ENCODE peak calls at places on chromosome 17, in six cellular contexts. One of them, this sample, is unnamed.

GRCh38 chr17:27559506-27559931 is 71.5 kb upstream of the LGALS9 start:
- DNase-seq in K562: no peak
- DNase-seq in H1: no peak
- DNase-seq in GM12878: no peak
- DNase-seq in HepG2: peak; percentile 62
- DNase-seq in SK-N-SH: peak; percentile 54
- DNase-seq in this sample: no peak

GRCh38 chr17:324151-324571 is 28.4 kb downstream of the RPH3AL start:
- DNase-seq in K562: no peak
- DNase-seq in H1: peak; percentile 35
- DNase-seq in GM12878: no peak
- DNase-seq in HepG2: no peak
- DNase-seq in SK-N-SH: no peak
- DNase-seq in this sample: no peak

GRCh38 chr17:48617515-48618365 is 2.6 kb upstream of the HOXB8 start:
- DNase-seq in K562: no peak
- DNase-seq in H1: no peak
- DNase-seq in GM12878: no peak
- DNase-seq in HepG2: no peak
- DNase-seq in SK-N-SH: no peak
- DNase-seq in this sample: no peak

GRCh38 chr17:7650509-7651096 is at the start of gene ATP1B2:
- DNase-seq in K562: peak; percentile 97
- DNase-seq in H1: peak; percentile 90
- DNase-seq in GM12878: no peak
- DNase-seq in HepG2: peak; percentile 67
- DNase-seq in SK-N-SH: peak; percentile 95
- DNase-seq in this sample: no peak

GRCh38 chr17:54172096-54172495 is 349.4 kb downstream of the KIF2B start:
- DNase-seq in K562: no peak
- DNase-seq in H1: no peak
- DNase-seq in GM12878: no peak
- DNase-seq in HepG2: no peak
- DNase-seq in SK-N-SH: no peak
- DNase-seq in this sample: no peak

GRCh38 chr17:31803494-31804213 is 55.4 kb downstream of the COPRS start:
- DNase-seq in K562: no peak
- DNase-seq in H1: no peak
- DNase-seq in GM12878: no peak
- DNase-seq in HepG2: peak; percentile 98
- DNase-seq in SK-N-SH: no peak
- DNase-seq in this sample: peak; percentile 3

GRCh38 chr17:43888548-43888947 is 18.8 kb downstream of the MPP2 start:
- DNase-seq in K562: no peak
- DNase-seq in H1: no peak
- DNase-seq in GM12878: no peak
- DNase-seq in HepG2: no peak
- DNase-seq in SK-N-SH: no peak
- DNase-seq in this sample: no peak

GRCh38 chr17:65359016-65359415 is 202.4 kb downstream of the AXIN2 start:
- DNase-seq in K562: no peak
- DNase-seq in H1: no peak
- DNase-seq in GM12878: no peak
- DNase-seq in HepG2: no peak
- DNase-seq in SK-N-SH: no peak
- DNase-seq in this sample: no peak

GRCh38 chr17:5373112-5373511 is 46.4 kb downstream of the NUP88 start:
- DNase-seq in K562: no peak
- DNase-seq in H1: no peak
- DNase-seq in GM12878: peak; percentile 61
- DNase-seq in HepG2: no peak
- DNase-seq in SK-N-SH: no peak
- DNase-seq in this sample: no peak

GRCh38 chr17:9232155-9232475 is 210.8 kb downstream of the NTN1 start:
- DNase-seq in K562: no peak
- DNase-seq in H1: no peak
- DNase-seq in GM12878: no peak
- DNase-seq in HepG2: no peak
- DNase-seq in SK-N-SH: no peak
- DNase-seq in this sample: no peak

GRCh38 chr17:51548125-51548524 is 287.8 kb downstream of the UTP18 start:
- DNase-seq in K562: no peak
- DNase-seq in H1: no peak
- DNase-seq in GM12878: no peak
- DNase-seq in HepG2: no peak
- DNase-seq in SK-N-SH: no peak
- DNase-seq in this sample: no peak

GRCh38 chr17:27207073-27207511 is 86.8 kb upstream of the WSB1 start:
- DNase-seq in K562: no peak
- DNase-seq in H1: no peak
- DNase-seq in GM12878: no peak
- DNase-seq in HepG2: no peak
- DNase-seq in SK-N-SH: no peak
- DNase-seq in this sample: peak; percentile 31

GRCh38 chr17:65931246-65932149 is 260.4 kb downstream of the CEP112 start:
- DNase-seq in K562: no peak
- DNase-seq in H1: no peak
- DNase-seq in GM12878: no peak
- DNase-seq in HepG2: no peak
- DNase-seq in SK-N-SH: no peak
- DNase-seq in this sample: no peak

GRCh38 chr17:59111539-59111938 is 4.9 kb upstream of the TRIM37 start:
- DNase-seq in K562: no peak
- DNase-seq in H1: no peak
- DNase-seq in GM12878: no peak
- DNase-seq in HepG2: no peak
- DNase-seq in SK-N-SH: no peak
- DNase-seq in this sample: no peak

GRCh38 chr17:10290046-10290445 is 82.8 kb downstream of the MYH13 start:
- DNase-seq in K562: no peak
- DNase-seq in H1: no peak
- DNase-seq in GM12878: no peak
- DNase-seq in HepG2: no peak
- DNase-seq in SK-N-SH: no peak
- DNase-seq in this sample: no peak

GRCh38 chr17:7475764-7476422 is 3.5 kb downstream of the ZBTB4 start:
- DNase-seq in K562: peak; percentile 80
- DNase-seq in H1: no peak
- DNase-seq in GM12878: no peak
- DNase-seq in HepG2: no peak
- DNase-seq in SK-N-SH: no peak
- DNase-seq in this sample: no peak

GRCh38 chr17:38353084-38353604 is 1.5 kb downstream of the SOCS7 start:
- DNase-seq in K562: no peak
- DNase-seq in H1: no peak
- DNase-seq in GM12878: no peak
- DNase-seq in HepG2: no peak
- DNase-seq in SK-N-SH: no peak
- DNase-seq in this sample: no peak

GRCh38 chr17:70006159-70006558 is 68.9 kb upstream of the KCNJ16 start:
- DNase-seq in K562: no peak
- DNase-seq in H1: no peak
- DNase-seq in GM12878: no peak
- DNase-seq in HepG2: no peak
- DNase-seq in SK-N-SH: no peak
- DNase-seq in this sample: no peak

GRCh38 chr17:19000531-19001011 is 4.0 kb downstream of the FAM83G start:
- DNase-seq in K562: peak; percentile 22
- DNase-seq in H1: no peak
- DNase-seq in GM12878: no peak
- DNase-seq in HepG2: no peak
- DNase-seq in SK-N-SH: peak; percentile 74
- DNase-seq in this sample: no peak

GRCh38 chr17:55167024-55167721 is 97.6 kb upstream of the HLF start:
- DNase-seq in K562: no peak
- DNase-seq in H1: no peak
- DNase-seq in GM12878: no peak
- DNase-seq in HepG2: no peak
- DNase-seq in SK-N-SH: no peak
- DNase-seq in this sample: no peak

GRCh38 chr17:43546317-43547188 is at the start of gene ETV4:
- DNase-seq in K562: peak; percentile 96
- DNase-seq in H1: peak; percentile 96
- DNase-seq in GM12878: peak; percentile 55
- DNase-seq in HepG2: peak; percentile 96
- DNase-seq in SK-N-SH: peak; percentile 97
- DNase-seq in this sample: peak; percentile 93

GRCh38 chr17:17822189-17822978 is 14.4 kb downstream of the SREBF1 start:
- DNase-seq in K562: peak; percentile 51
- DNase-seq in H1: no peak
- DNase-seq in GM12878: no peak
- DNase-seq in HepG2: no peak
- DNase-seq in SK-N-SH: no peak
- DNase-seq in this sample: no peak

GRCh38 chr17:44004761-44005526 is 522 bp downstream of the NAGS start:
- DNase-seq in K562: no peak
- DNase-seq in H1: peak; percentile 83
- DNase-seq in GM12878: no peak
- DNase-seq in HepG2: no peak
- DNase-seq in SK-N-SH: peak; percentile 58
- DNase-seq in this sample: no peak

GRCh38 chr17:2083613-2084128 is 28.8 kb downstream of the HIC1 start:
- DNase-seq in K562: peak; percentile 38
- DNase-seq in H1: no peak
- DNase-seq in GM12878: peak; percentile 83
- DNase-seq in HepG2: peak; percentile 47
- DNase-seq in SK-N-SH: no peak
- DNase-seq in this sample: peak; percentile 86

GRCh38 chr17:48492401-48493298 is 38.2 kb downstream of the HOXB1 start:
- DNase-seq in K562: peak; percentile 89
- DNase-seq in H1: peak; percentile 79
- DNase-seq in GM12878: no peak
- DNase-seq in HepG2: no peak
- DNase-seq in SK-N-SH: peak; percentile 81
- DNase-seq in this sample: no peak

GRCh38 chr17:17254026-17254425 is 17.1 kb upstream of the FLCN start:
- DNase-seq in K562: no peak
- DNase-seq in H1: no peak
- DNase-seq in GM12878: no peak
- DNase-seq in HepG2: no peak
- DNase-seq in SK-N-SH: no peak
- DNase-seq in this sample: no peak

DNA sequence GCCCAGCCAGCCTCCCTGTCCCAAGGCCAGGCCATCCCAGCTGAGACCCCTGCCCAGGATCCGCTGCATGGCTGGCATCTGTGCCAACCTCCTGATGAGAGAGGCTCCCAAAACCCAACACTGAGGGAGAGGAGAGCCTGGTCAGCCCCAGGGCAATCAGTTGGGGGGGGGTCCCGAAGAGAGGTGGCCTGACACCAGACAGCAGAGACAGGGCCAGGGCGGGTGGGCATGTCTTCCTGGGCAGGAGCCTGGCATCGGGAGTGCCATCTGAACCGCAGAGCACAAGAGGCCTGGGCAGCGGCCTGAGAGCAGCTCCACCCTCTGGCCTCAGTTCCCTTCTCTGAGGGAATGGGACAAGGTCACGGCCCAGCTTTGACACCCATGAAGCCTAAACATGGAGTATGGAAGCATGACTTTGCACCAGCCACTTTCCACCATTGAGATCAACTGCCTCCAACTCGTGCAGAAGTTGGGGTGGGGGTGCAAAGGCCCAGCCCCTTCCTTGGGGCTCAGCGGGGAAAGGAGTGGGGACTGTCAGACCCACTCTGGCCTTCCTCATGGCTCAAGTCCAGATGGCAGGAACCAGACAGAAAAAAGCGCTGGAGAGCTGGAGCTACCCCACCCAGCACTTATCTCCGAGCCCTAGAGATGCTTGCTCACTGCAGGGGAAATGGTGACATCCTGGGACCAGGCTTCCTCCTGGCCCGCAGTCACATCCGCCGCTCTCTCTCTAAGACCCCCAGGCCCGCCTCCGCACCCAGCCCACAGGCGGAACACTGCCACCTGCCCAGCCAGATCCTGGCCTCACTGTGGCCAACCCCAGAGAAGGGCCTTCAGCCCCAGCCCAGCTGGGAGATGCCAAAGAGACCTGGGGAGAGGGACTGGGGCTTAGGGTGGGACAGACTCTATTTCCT is 9.7 kb downstream of the RHBDF2 start:
- DNase-seq in K562: peak; percentile 30
- DNase-seq in H1: peak; percentile 41
- DNase-seq in GM12878: no peak
- DNase-seq in HepG2: no peak
- DNase-seq in SK-N-SH: no peak
- DNase-seq in this sample: peak; percentile 61
- TF ChIP-seq GABPA in K562: no peak
- TF ChIP-seq GABPA in H1: no peak
- TF ChIP-seq GABPA in GM12878: no peak
- TF ChIP-seq GABPA in HepG2: no peak
- TF ChIP-seq GABPA in SK-N-SH: no peak
- TF ChIP-seq GABPA in this sample: no peak

GRCh38 chr17:80890551-80890930 is 101.1 kb upstream of the CHMP6 start:
- DNase-seq in K562: no peak
- DNase-seq in H1: no peak
- DNase-seq in GM12878: no peak
- DNase-seq in HepG2: no peak
- DNase-seq in SK-N-SH: no peak
- DNase-seq in this sample: no peak
- H3K4me3 ChIP-seq in K562: no peak overlapping the region
- H3K4me3 ChIP-seq in H1: no peak overlapping the region
- H3K4me3 ChIP-seq in GM12878: no peak overlapping the region
- H3K4me3 ChIP-seq in HepG2: no peak overlapping the region
- H3K4me3 ChIP-seq in SK-N-SH: no peak overlapping the region
- H3K4me3 ChIP-seq in this sample: no peak overlapping the region

DNA sequence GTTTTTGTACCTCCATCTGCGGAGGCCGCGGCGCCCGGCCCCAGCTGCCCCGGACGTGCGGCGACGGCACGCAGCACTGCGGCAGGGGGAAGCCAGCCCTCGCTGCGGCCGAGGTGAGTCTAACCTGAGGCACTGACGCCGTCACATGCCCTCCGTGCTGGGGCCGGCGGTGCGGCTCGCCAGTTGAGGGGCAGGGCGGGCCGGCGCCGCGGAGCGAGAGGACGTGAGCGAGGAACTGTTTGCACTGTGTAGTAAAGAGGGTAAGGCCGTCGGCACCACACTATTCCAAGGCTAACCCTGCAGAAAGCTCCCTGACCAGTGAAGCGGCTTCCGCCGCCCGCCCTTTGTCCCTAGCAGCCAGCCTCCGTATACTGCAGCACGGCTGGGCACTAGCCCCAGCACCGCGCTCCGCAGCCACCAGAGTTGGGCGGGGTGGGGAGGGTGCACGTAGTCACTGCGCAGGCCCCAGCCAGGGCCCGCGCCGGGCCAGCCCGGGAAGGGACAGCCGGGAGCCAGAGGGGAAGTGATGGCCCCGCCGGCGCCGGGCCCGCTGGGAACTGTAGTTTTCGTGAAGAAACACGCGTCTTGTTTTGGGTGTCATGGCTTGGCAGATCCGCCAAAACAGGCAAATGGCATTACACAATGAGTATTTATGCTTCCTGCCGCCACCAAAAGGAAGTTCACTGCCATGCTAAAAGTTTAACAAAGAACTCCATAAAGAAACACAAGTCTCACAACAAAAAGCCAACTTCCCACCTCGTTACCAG is 580 bp upstream of the KANSL1 start:
- DNase-seq in K562: peak; percentile 99
- DNase-seq in H1: peak; percentile 96
- DNase-seq in GM12878: peak; percentile 88
- DNase-seq in HepG2: peak; percentile 94
- DNase-seq in SK-N-SH: peak; percentile 98
- DNase-seq in this sample: peak; percentile 98
- TF ChIP-seq CTCF in K562: no peak
- TF ChIP-seq CTCF in H1: no peak
- TF ChIP-seq CTCF in GM12878: peak; percentile 26
- TF ChIP-seq CTCF in HepG2: peak; percentile 27
- TF ChIP-seq CTCF in SK-N-SH: peak; percentile 31
- TF ChIP-seq CTCF in this sample: no peak

GRCh38 chr17:67658265-67658664 is 59.5 kb upstream of the NOL11 start:
- DNase-seq in K562: no peak
- DNase-seq in H1: no peak
- DNase-seq in GM12878: no peak
- DNase-seq in HepG2: no peak
- DNase-seq in SK-N-SH: no peak
- DNase-seq in this sample: no peak
- TF ChIP-seq GABPA in K562: no peak
- TF ChIP-seq GABPA in H1: no peak
- TF ChIP-seq GABPA in GM12878: no peak
- TF ChIP-seq GABPA in HepG2: no peak
- TF ChIP-seq GABPA in SK-N-SH: no peak
- TF ChIP-seq GABPA in this sample: no peak

This sample was measured in HL-60.